ENCODE peak calls at places on chromosomes 13 and 19, in five cellular contexts. M is adipocyte, J is neural progenitor cell, O is gastrocnemius medialis, X is HAP-1. Q is an unnamed sample. For H3K27me3, the result is how much of the 10 kb centered on the place peaks cover.

GRCh38 chr13:94704347-94705080 is 7.8 kb downstream of the SOX21 start:
- DNase-seq in J (peak), O (no peak), M (no peak), X (no peak), Q (no peak)

GRCh38 chr13:99983401-99984133 is 2.0 kb downstream of the ZIC2 start:
- DNase-seq in X (peak), O (no peak), J (peak), M (no peak), Q (no peak)

GRCh38 chr19:47991191-47991808 is 670 bp downstream of the BSPH1 start:
- DNase-seq in O (no peak), M (no peak), J (no peak), X (no peak), Q (no peak)

GRCh38 chr19:14187586-14187985 is 18.4 kb downstream of the ADGRL1 start:
- DNase-seq in X (no peak), O (no peak), M (no peak), J (no peak), Q (no peak)

GRCh38 chr13:19058566-19058965 is 123.1 kb downstream of the TUBA3C start:
- DNase-seq in M (no peak), O (no peak), J (no peak), X (no peak), Q (no peak)

GRCh38 chr19:4575978-4576933 is 16.8 kb upstream of the SEMA6B start:
- DNase-seq in O (peak), J (peak), M (peak), X (peak), Q (peak)

GRCh38 chr19:46660008-46660517 is 919 bp downstream of the DACT3 start:
- DNase-seq in X (peak), M (peak), J (peak), O (no peak), Q (no peak)

GRCh38 chr13:87814444-87814843 is 143.3 kb downstream of the SLITRK5 start:
- DNase-seq in X (no peak), M (no peak), O (no peak), J (no peak), Q (no peak)

GRCh38 chr13:23069571-23069970 is 111.2 kb upstream of the SGCG start:
- DNase-seq in J (no peak), O (no peak), X (no peak), M (peak), Q (no peak)

GRCh38 chr19:56111601-56112312 is 9.3 kb downstream of the ZNF787 start:
- DNase-seq in J (peak), X (no peak), M (no peak), O (no peak), Q (peak)

GRCh38 chr13:76414320-76414719 is 471.9 kb downstream of the KCTD12 start:
- DNase-seq in M (no peak), X (no peak), J (no peak), O (no peak), Q (no peak)

GRCh38 chr19:34990578-34991192 is 9.4 kb upstream of the GRAMD1A start:
- DNase-seq in O (no peak), J (no peak), M (no peak), X (no peak), Q (no peak)

GRCh38 chr19:3140667-3141038 is 4.8 kb downstream of the GNA15 start:
- DNase-seq in M (no peak), J (no peak), X (no peak), O (no peak), Q (no peak)

GRCh38 chr13:83906240-83906820 is 24.1 kb upstream of the SLITRK1 start:
- DNase-seq in O (no peak), X (no peak), J (no peak), M (no peak), Q (no peak)

GRCh38 chr13:42747399-42747873 is 33.9 kb upstream of the FAM216B start:
- DNase-seq in J (no peak), O (no peak), X (no peak), M (peak), Q (no peak)

GRCh38 chr13:99686157-99686572 is 184.9 kb downstream of the TM9SF2 start:
- DNase-seq in X (no peak), J (peak), O (no peak), M (peak), Q (peak)

GRCh38 chr13:78600317-78600899 is 2.9 kb downstream of the POU4F1 start:
- DNase-seq in O (no peak), M (no peak), X (no peak), J (peak), Q (no peak)

DNA sequence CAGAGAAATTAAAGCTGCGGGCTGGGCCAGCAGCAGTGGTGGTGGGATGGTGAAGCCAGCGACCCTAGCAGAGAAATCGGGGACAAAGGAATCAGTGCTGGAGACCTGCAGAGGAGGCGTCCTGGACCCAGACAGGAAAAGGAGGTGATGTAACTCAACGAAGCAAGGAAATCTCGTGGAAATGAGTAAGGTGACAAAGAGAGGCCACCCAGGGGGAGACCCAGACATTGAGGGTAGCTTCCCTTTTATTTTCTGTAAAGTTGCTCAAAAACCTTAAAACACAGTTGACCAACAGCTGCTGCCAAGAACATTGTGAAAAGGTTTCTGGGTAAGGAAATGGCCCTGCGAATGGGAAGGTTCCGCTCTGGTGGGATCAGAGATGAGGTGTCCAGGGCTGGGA is 13.3 kb upstream of the RETN start:
- DNase-seq in M (no peak), J (no peak), O (no peak), X (no peak), Q (no peak)
- H3K27me3 ChIP-seq in M (under half), J (half or more), O (under half), X (under half), Q (under half)

GRCh38 chr19:30217461-30217860 is 154.7 kb upstream of the ZNF536 start:
- DNase-seq in M (no peak), J (no peak), O (no peak), X (no peak), Q (no peak)

GRCh38 chr19:30219682-30220081 is 152.5 kb upstream of the ZNF536 start:
- DNase-seq in O (no peak), X (peak), M (no peak), J (no peak), Q (no peak)

GRCh38 chr19:30215248-30215647 is 156.9 kb upstream of the ZNF536 start:
- DNase-seq in J (no peak), M (no peak), O (no peak), X (no peak), Q (no peak)

GRCh38 chr19:30214651-30215051 is 157.5 kb upstream of the ZNF536 start:
- DNase-seq in J (no peak), M (no peak), O (no peak), X (no peak), Q (no peak)

DNA sequence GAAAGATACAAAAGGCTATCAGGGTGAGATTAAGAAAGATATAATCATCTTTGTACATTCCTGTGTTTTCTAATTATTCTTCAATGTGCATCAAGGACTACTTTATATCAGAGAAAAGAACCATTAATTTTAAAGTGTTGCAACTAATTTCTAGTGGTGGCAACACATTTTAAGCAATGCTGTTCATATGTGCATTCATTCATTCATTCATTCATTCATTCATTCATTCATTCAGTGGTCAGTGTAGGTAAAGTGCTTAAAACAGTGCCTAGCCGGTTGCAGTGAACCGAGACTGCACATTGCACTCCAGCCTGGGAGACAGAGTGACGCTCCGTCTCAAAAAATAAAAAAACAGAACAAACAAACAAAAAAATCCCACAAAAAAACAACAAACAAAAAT is 155.7 kb upstream of the ZNF536 start:
- DNase-seq in O (no peak), J (no peak), X (no peak), M (no peak), Q (no peak)
- H3K27me3 ChIP-seq in O (under half), J (under half), X (under half), M (under half), Q (under half)

GRCh38 chr19:13012690-13013608 is 17.7 kb downstream of the NFIX start:
- DNase-seq in J (peak), M (no peak), X (no peak), O (peak), Q (no peak)
- H3K27me3 ChIP-seq in J (half or more), M (under half), X (under half), O (under half), Q (under half)

DNA sequence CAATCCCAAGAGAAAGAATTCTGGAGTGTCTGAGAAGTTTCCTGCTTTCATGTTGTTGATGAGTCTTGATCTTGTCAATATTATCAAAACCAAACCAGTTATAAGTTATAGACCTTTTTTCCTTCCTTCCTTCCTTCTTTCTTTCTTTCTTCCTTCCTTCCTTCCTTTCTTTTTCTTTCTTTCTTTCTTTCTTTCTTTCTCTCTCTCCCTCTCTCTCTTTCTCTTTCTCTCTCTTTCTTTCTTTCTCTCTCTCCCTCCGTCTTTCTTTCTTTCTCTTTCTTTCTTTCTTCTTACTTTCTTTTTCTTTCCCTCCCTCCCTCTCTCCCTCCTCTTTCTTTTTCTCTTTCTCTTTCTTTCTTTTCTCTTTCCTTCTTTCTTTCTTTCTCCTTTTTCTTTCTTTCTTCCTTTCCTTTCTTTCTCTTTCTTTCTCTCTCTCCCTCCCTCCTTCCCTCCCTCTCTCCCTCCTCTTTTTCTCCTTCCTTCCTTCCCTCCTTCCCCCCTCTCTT is at the start of gene OR7G3:
- DNase-seq in J (no peak), O (no peak), M (no peak), X (no peak), Q (no peak)
- H3K27me3 ChIP-seq in J (under half), O (under half), M (under half), X (under half), Q (under half)

GRCh38 chr13:112966776-112967175 is 2.2 kb upstream of the MCF2L start:
- DNase-seq in M (no peak), X (no peak), O (no peak), J (no peak), Q (no peak)
- H3K27me3 ChIP-seq in M (half or more), X (under half), O (half or more), J (under half), Q (under half)